ENCODE peak calls at places on chromosomes 6 and 20, in four cellular contexts. D is fibroblast of the aortic adventitia, W is type B pancreatic cell, T is OCI-LY7. N is an unnamed sample.

GRCh38 chr20:49610701-49611538 is 43.0 kb upstream of the PTGIS start:
- DNase-seq in D (peak; percentile 49), W (peak; percentile 92), T (peak; percentile 90), N (peak; percentile 83)

GRCh38 chr20:52972190-52972937 is at the start of gene TSHZ2:
- DNase-seq in W (no peak), T (no peak), D (peak; percentile 37), N (peak; percentile 26)

GRCh38 chr6:17725083-17725482 is 18.4 kb upstream of the NUP153 start:
- DNase-seq in T (no peak), D (peak; percentile 53), W (no peak), N (no peak)

GRCh38 chr6:29531668-29532067 is 27.9 kb downstream of the UBD start:
- DNase-seq in T (no peak), W (no peak), D (no peak), N (peak; percentile 59)

GRCh38 chr6:146990821-146991798 is 213.1 kb upstream of the STXBP5 start:
- DNase-seq in T (no peak), D (peak; percentile 56), W (no peak), N (no peak)

GRCh38 chr6:15062311-15063252 is 183.3 kb upstream of the JARID2 start:
- DNase-seq in T (no peak), W (no peak), D (peak; percentile 81), N (no peak)

GRCh38 chr20:40019510-40019909 is 669.5 kb downstream of the MAFB start:
- DNase-seq in T (no peak), W (no peak), D (no peak), N (no peak)

GRCh38 chr20:32918751-32919150 is 60.0 kb downstream of the EFCAB8 start:
- DNase-seq in D (no peak), T (no peak), W (peak; percentile 43), N (no peak)

GRCh38 chr20:21808139-21808538 is 102.7 kb downstream of the PAX1 start:
- DNase-seq in W (no peak), T (no peak), D (no peak), N (no peak)

GRCh38 chr6:44666324-44666723 is 278.8 kb downstream of the CDC5L start:
- DNase-seq in T (no peak), W (no peak), D (no peak), N (no peak)

GRCh38 chr20:3228750-3229032 is 10.3 kb downstream of the SLC4A11 start:
- DNase-seq in W (no peak), D (no peak), T (no peak), N (no peak)

GRCh38 chr6:145948878-145949613 is 15.1 kb downstream of the SHPRH start:
- DNase-seq in W (no peak), T (no peak), D (no peak), N (no peak)

GRCh38 chr6:161438430-161439030 is 164.7 kb upstream of the AGPAT4 start:
- DNase-seq in D (no peak), T (no peak), W (no peak), N (no peak)

GRCh38 chr6:167118839-167119238 is 4.1 kb upstream of the CCR6 start:
- DNase-seq in T (no peak), D (no peak), W (no peak), N (no peak)

GRCh38 chr6:157999100-158000051 is 17.7 kb downstream of the SYNJ2 start:
- DNase-seq in W (no peak), T (no peak), D (no peak), N (no peak)

GRCh38 chr20:10855031-10855430 is 181.2 kb upstream of the JAG1 start:
- DNase-seq in T (no peak), W (no peak), D (peak; percentile 96), N (no peak)

GRCh38 chr6:111590209-111590955 is 15.3 kb downstream of the TRAF3IP2 start:
- DNase-seq in D (no peak), T (no peak), W (no peak), N (no peak)

GRCh38 chr20:1711826-1712601 is 54.4 kb upstream of the SIRPG start:
- DNase-seq in T (no peak), W (no peak), D (peak; percentile 10), N (no peak)

GRCh38 chr6:129491436-129491835 is 218.5 kb downstream of the ARHGAP18 start:
- DNase-seq in T (no peak), D (no peak), W (no peak), N (peak; percentile 25)

GRCh38 chr6:6682225-6682624 is 93.7 kb downstream of the LY86 start:
- DNase-seq in W (no peak), T (no peak), D (no peak), N (no peak)

GRCh38 chr6:29828471-29828797 is 809 bp downstream of the HLA-G start:
- DNase-seq in D (no peak), T (no peak), W (no peak), N (peak; percentile 52)

GRCh38 chr6:152313542-152314482 is 323.4 kb downstream of the SYNE1 start:
- DNase-seq in T (no peak), D (peak; percentile 80), W (no peak), N (no peak)

GRCh38 chr20:2022163-2022562 is 28.3 kb upstream of the PDYN start:
- DNase-seq in D (no peak), T (no peak), W (no peak), N (no peak)

GRCh38 chr6:149409617-149410016 is 9.6 kb downstream of the SUMO4 start:
- DNase-seq in T (no peak), W (no peak), D (no peak), N (no peak)

GRCh38 chr20:603116-603640 is 6.9 kb downstream of the TCF15 start:
- DNase-seq in D (no peak), W (no peak), T (no peak), N (no peak)

GRCh38 chr6:34460796-34461507 is 4.9 kb upstream of the PACSIN1 start:
- DNase-seq in T (no peak), W (no peak), D (no peak), N (no peak)

GRCh38 chr6:158660331-158660730 is 10.5 kb downstream of the SYTL3 start:
- DNase-seq in W (no peak), D (no peak), T (peak; percentile 67), N (peak; percentile 58)

GRCh38 chr6:53042112-53042511 is 23.1 kb upstream of the FBXO9 start:
- DNase-seq in D (peak; percentile 92), T (no peak), W (no peak), N (no peak)

GRCh38 chr20:43444107-43444506 is 13.6 kb upstream of the SRSF6 start:
- DNase-seq in D (no peak), W (no peak), T (peak; percentile 17), N (no peak)

GRCh38 chr6:135537782-135538301 is 40.3 kb upstream of the AHI1 start:
- DNase-seq in W (no peak), T (no peak), D (peak; percentile 82), N (peak; percentile 82)

GRCh38 chr20:32484221-32485125 is 100.7 kb downstream of the NOL4L start:
- DNase-seq in D (no peak), W (peak; percentile 87), T (peak; percentile 25), N (peak; percentile 45)

GRCh38 chr20:32356935-32357868 is 929 bp upstream of the ASXL1 start:
- DNase-seq in D (peak; percentile 58), T (no peak), W (no peak), N (no peak)

GRCh38 chr20:20206788-20207187 is 154.5 kb downstream of the CFAP61 start:
- DNase-seq in W (no peak), T (no peak), D (no peak), N (no peak)

GRCh38 chr6:105992315-105992961 is 93.7 kb upstream of the PRDM1 start:
- DNase-seq in W (peak; percentile 88), T (peak; percentile 93), D (peak; percentile 72), N (peak; percentile 88)

GRCh38 chr6:49264909-49265308 is 198.1 kb downstream of the MMUT start:
- DNase-seq in T (no peak), D (no peak), W (no peak), N (no peak)

GRCh38 chr6:107661291-107661690 is 162.8 kb downstream of the SCML4 start:
- DNase-seq in T (no peak), W (no peak), D (no peak), N (no peak)

GRCh38 chr6:107657755-107658461 is 166.2 kb downstream of the SCML4 start:
- DNase-seq in T (peak; percentile 99), W (no peak), D (peak; percentile 71), N (peak; percentile 88)

GRCh38 chr6:107660839-107661238 is 163.3 kb downstream of the SCML4 start:
- DNase-seq in D (no peak), T (no peak), W (no peak), N (no peak)

GRCh38 chr6:107657373-107657754 is 166.7 kb downstream of the SCML4 start:
- DNase-seq in W (no peak), D (no peak), T (peak; percentile 24), N (no peak)

DNA sequence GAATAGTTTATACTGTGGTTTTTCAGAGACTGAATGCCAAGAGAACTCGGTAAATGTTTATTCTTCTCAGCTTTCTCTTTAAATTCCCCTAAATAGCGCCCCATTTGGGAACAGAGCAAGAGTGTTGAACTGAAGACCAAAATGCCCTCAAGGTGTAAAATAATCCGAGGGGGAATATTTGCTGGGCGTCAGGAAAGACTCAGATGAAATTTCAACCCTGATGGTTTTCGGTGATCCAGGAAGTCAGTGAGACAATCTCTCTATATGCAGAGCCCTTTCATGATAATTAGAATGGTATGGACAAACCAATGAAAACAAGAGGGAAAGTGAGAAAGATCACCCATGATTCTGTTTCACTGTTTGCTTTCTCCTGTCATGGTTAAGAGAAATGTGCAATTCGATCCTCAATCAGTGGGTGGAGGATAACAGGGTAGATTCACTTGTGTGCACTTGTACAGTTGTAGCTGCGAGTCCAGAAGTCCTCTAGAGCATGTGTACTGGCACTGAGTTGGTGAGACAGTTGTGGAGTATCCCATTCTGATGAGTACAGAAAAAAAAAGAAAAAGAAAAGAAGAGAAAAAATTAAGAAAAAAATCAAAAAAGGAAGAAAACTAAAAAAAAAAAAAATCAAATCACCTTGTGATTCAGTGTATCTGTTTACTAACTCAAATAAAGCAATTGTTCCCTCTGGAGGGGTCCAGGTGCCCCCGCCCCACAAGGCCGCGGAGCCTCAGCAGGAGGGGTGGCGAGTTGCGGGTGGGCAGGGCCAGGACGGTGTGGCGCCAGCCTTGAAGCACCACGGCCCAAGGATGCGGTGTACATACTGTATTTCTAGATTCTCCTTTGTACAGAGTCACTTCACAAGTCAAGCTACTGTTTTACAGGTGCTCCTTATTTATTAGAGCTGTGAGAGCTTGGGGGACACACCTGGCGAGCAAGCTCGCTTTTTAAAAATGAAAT is 164.9 kb downstream of the SCML4 start:
- DNase-seq in D (no peak), T (peak; percentile 67), W (no peak), N (no peak)
- TF ChIP-seq CTCF in D (no peak), T (no peak), W (no peak), N (no peak)

GRCh38 chr6:12395898-12396297 is 105.7 kb downstream of the EDN1 start:
- DNase-seq in D (peak; percentile 71), W (no peak), T (no peak), N (no peak)
- TF ChIP-seq CTCF in D (peak; percentile 62), W (no peak), T (no peak), N (no peak)

GRCh38 chr6:100549406-100550167 is 84.9 kb upstream of the SIM1 start:
- DNase-seq in T (no peak), W (no peak), D (peak; percentile 87), N (no peak)
- TF ChIP-seq CTCF in T (no peak), W (no peak), D (no peak), N (no peak)

GRCh38 chr20:56994006-56994405 is 272.4 kb downstream of the BMP7 start:
- DNase-seq in W (no peak), T (no peak), D (no peak), N (no peak)

GRCh38 chr20:56993020-56993419 is 273.4 kb downstream of the BMP7 start:
- DNase-seq in W (no peak), D (no peak), T (no peak), N (no peak)

GRCh38 chr20:56995157-56995556 is 271.3 kb downstream of the BMP7 start:
- DNase-seq in T (no peak), W (no peak), D (no peak), N (no peak)

GRCh38 chr20:56996533-56996932 is 269.9 kb downstream of the BMP7 start:
- DNase-seq in W (no peak), T (no peak), D (no peak), N (no peak)

GRCh38 chr20:56995635-56996075 is 270.8 kb downstream of the BMP7 start:
- DNase-seq in T (peak; percentile 58), D (no peak), W (no peak), N (peak; percentile 40)
- TF ChIP-seq CTCF in T (peak; percentile 88), D (no peak), W (peak; percentile 82), N (peak; percentile 56)

N was measured in activated CD8-positive, alpha-beta T cell treated with anti-CD3 and anti-CD28 coated beads for 36 hours.